ENCODE peak calls at places on chromosomes 5 and 9, in five cellular contexts. U is natural killer cell, G is GM10248, M is heart right ventricle, H is AG09319. B is an unnamed sample.

GRCh38 chr5:108729306-108729645 is 18.4 kb upstream of the FER start:
- DNase-seq in U (no peak), G (no peak), M (no peak), H (no peak), B (no peak)

GRCh38 chr5:151155149-151155776 is 2.3 kb downstream of the ANXA6 start:
- DNase-seq in U (peak), G (no peak), M (no peak), H (no peak), B (no peak)

GRCh38 chr9:123419721-123420559 is 63.9 kb downstream of the CRB2 start:
- DNase-seq in U (no peak), G (no peak), M (no peak), H (no peak), B (no peak)

GRCh38 chr5:149828161-149829011 is 98.3 kb downstream of the PPARGC1B start:
- DNase-seq in U (peak), G (peak), M (peak), H (peak), B (peak)

GRCh38 chr9:35852267-35852815 is 17.9 kb downstream of the OR13J1 start:
- DNase-seq in U (no peak), G (no peak), M (no peak), H (no peak), B (no peak)

GRCh38 chr9:110109331-110110110 is 98.4 kb downstream of the C9orf152 start:
- DNase-seq in U (no peak), G (no peak), M (no peak), H (no peak), B (no peak)

GRCh38 chr5:10582512-10582897 is 18.6 kb downstream of the ANKRD33B start:
- DNase-seq in U (no peak), G (no peak), M (no peak), H (no peak), B (no peak)

GRCh38 chr5:78523314-78524193 is 125.0 kb downstream of the LHFPL2 start:
- DNase-seq in U (no peak), G (no peak), M (no peak), H (no peak), B (no peak)

GRCh38 chr5:121630402-121630801 is 221.3 kb upstream of the FTMT start:
- DNase-seq in U (no peak), G (no peak), M (no peak), H (no peak), B (no peak)

GRCh38 chr9:12463641-12464040 is 229.5 kb upstream of the TYRP1 start:
- DNase-seq in U (no peak), G (no peak), M (no peak), H (no peak), B (no peak)

GRCh38 chr9:113179839-113180238 is 29.0 kb downstream of the SLC31A2 start:
- DNase-seq in U (no peak), G (no peak), M (no peak), H (no peak), B (no peak)

GRCh38 chr5:57816108-57816507 is 333.5 kb upstream of the ACTBL2 start:
- DNase-seq in U (no peak), G (no peak), M (no peak), H (peak), B (no peak)

GRCh38 chr9:121301881-121302286 is 33.9 kb downstream of the GSN start:
- DNase-seq in U (no peak), G (no peak), M (no peak), H (no peak), B (no peak)

GRCh38 chr5:40401281-40401680 is 278.4 kb upstream of the PTGER4 start:
- DNase-seq in U (no peak), G (no peak), M (no peak), H (no peak), B (no peak)

GRCh38 chr5:178118345-178118744 is 5.0 kb downstream of the N4BP3 start:
- DNase-seq in U (no peak), G (no peak), M (no peak), H (no peak), B (no peak)

GRCh38 chr5:147818290-147818689 is 13.2 kb downstream of the SPINK1 start:
- DNase-seq in U (no peak), G (no peak), M (no peak), H (no peak), B (no peak)

GRCh38 chr5:149583394-149583793 is 2.1 kb downstream of the ARHGEF37 start:
- DNase-seq in U (no peak), G (no peak), M (peak), H (no peak), B (no peak)

DNA sequence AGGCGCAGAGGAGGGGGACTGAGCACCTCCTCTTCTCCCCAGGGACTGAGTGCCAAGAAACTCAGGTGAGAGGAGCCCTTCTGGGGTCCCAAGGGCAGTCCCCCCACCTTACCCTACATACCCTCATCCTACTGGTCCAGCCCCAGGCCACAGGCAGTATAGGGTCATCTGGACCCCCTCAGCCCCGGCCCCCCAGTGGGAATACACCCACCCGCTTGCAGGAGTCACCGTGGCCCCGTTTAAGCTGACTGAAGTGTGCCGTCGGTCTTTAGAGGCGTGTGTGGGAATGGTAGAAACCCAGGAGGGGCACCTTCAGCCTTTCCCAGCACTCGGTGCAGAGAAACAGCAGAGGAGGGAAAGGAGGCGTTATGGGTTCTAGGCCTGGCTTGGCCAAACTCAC is 30.8 kb downstream of the COL15A1 start:
- DNase-seq in U (no peak), G (no peak), M (no peak), H (no peak), B (no peak)
- TF ChIP-seq CTCF in U (no peak), G (no peak), M (no peak), H (no peak), B (no peak)

DNA sequence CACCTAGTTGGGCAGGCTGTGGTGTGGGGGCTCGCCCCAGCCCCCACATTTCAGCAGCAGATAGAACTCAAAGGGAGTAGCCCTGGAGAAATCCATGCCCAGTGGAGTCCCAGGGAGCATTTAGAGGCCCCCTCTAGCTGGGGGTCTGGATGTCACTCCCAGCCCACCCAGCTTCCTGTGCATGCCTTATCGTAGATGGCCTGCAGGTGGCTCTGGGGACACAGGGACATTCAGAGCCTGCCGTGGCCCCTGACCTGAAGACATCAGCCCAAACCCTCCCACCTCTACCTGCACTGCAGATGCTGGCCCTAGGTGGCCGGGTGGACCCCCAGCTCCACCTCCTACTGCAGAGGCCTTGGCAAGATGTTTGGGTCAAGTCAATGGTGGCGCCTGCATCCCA is 49.0 kb upstream of the LMX1B start:
- DNase-seq in U (no peak), G (no peak), M (no peak), H (no peak), B (no peak)
- TF ChIP-seq CTCF in U (no peak), G (no peak), M (no peak), H (no peak), B (peak)

DNA sequence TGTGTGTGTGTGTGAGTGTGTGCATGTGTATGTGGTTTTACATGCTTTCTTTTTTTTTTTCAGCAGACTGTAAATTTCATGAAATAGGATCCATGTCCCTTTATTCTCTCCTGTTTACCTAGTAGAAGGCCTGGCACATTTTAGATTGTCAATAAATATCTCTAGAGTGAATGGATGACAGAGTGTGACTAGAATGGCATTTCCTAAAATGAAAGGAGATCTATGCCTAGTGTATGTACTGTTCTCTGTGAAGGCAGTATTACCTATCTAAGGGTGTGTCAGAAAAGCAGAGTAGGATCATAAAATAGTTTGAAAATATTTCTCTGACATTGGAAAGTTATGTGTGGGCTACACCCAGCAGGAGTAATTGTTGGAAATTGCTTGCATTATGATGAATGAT is 1876.0 kb upstream of the C9orf72 start:
- DNase-seq in U (no peak), G (no peak), M (no peak), H (no peak), B (no peak)
- TF ChIP-seq CTCF in U (no peak), G (no peak), M (no peak), H (no peak), B (no peak)

GRCh38 chr9:16371306-16371705 is 499.2 kb downstream of the BNC2 start:
- DNase-seq in U (no peak), G (no peak), M (no peak), H (no peak), B (no peak)
- TF ChIP-seq CTCF in U (no peak), G (no peak), M (no peak), H (no peak), B (no peak)

GRCh38 chr5:1214163-1214935 is 10.8 kb upstream of the SLC6A18 start:
- DNase-seq in U (no peak), G (no peak), M (no peak), H (no peak), B (no peak)

GRCh38 chr5:1211701-1212100 is 10.3 kb downstream of the SLC6A19 start:
- DNase-seq in U (no peak), G (no peak), M (no peak), H (no peak), B (no peak)

GRCh38 chr5:1212271-1212670 is 10.9 kb downstream of the SLC6A19 start:
- DNase-seq in U (no peak), G (no peak), M (no peak), H (no peak), B (no peak)

GRCh38 chr5:1213508-1214162 is 11.5 kb upstream of the SLC6A18 start:
- DNase-seq in U (no peak), G (no peak), M (no peak), H (no peak), B (no peak)

DNA sequence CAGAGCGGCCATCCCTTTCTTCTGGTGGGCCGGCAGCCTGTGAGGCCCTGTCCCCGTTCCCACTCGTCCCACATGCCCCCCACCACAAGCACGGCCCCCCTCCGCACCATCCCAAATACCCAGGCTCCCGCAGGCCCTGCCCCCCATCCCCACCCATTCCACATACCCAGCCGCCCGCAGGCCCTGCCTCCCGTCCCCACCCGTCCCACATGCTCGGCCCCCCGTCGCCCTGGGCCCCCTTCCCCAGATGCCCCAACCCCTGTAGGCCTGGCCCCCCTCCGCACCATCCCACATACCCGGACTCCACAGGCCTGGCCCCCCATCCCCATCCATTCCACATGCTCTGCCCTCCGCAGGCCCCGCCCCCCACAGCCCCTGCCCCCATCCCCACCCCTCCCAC is 11.5 kb downstream of the SLC6A19 start:
- DNase-seq in U (no peak), G (no peak), M (no peak), H (no peak), B (no peak)
- TF ChIP-seq CTCF in U (no peak), G (no peak), M (no peak), H (no peak), B (no peak)

DNA sequence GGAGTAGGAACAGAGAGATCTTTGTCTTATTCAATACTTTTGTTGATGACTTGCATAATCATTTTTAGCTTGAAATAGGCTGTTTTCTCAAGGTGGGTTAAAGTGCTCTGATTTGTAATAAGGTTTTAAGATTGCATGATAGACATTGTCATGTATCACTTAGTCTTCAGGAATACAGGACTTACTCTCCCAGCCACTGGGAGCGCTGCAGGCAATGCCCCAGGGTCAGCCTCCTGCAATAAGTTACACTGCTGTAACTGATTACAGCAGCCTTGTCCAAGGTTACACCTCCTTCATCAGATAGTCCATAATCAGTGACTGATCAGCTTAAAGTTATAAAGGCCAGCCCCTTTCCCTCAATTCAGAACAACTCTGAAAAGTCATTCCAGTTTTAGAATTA is 218.6 kb downstream of the ESM1 start:
- DNase-seq in U (no peak), G (no peak), M (no peak), H (no peak), B (no peak)
- TF ChIP-seq CTCF in U (no peak), G (no peak), M (no peak), H (no peak), B (peak)

GRCh38 chr5:100311811-100312210 is 223.4 kb upstream of the FAM174A start:
- DNase-seq in U (no peak), G (no peak), M (no peak), H (no peak), B (no peak)
- TF ChIP-seq CTCF in U (no peak), G (peak), M (no peak), H (no peak), B (peak)

DNA sequence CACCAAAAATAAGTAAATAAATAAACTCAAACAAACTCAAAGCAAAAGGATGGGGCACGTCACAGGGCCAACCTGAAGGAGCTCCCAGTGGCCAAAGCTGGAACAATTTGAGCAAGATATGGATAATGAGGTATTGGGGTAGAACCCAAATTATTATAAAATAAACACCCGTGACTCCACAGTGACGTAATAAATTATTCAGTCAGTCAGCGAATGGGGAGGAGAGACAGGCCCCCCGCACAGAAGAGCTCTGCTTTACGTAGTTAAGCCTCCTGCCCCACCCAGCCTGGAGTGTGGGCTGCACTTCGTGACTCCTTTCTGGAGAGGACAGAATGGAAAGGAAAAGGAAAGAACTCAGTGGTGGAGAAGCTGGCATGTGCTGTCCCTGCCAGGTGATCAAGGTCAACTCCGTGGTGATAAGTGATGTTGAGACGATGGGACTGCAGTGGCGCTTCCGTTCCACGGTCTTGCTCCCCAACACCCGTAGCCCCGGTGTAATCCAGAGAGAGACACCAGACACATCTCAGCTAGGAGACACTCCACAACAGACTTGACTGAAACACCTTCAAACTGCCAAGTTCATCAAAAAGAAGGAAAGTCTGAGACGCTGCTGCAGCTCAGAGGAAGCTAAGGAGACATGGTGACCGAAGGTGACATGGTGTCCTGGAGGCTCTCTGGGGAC is 83.3 kb upstream of the COL5A1 start:
- DNase-seq in U (no peak), G (no peak), M (no peak), H (no peak), B (peak)
- TF ChIP-seq CTCF in U (no peak), G (no peak), M (no peak), H (no peak), B (peak)

DNA sequence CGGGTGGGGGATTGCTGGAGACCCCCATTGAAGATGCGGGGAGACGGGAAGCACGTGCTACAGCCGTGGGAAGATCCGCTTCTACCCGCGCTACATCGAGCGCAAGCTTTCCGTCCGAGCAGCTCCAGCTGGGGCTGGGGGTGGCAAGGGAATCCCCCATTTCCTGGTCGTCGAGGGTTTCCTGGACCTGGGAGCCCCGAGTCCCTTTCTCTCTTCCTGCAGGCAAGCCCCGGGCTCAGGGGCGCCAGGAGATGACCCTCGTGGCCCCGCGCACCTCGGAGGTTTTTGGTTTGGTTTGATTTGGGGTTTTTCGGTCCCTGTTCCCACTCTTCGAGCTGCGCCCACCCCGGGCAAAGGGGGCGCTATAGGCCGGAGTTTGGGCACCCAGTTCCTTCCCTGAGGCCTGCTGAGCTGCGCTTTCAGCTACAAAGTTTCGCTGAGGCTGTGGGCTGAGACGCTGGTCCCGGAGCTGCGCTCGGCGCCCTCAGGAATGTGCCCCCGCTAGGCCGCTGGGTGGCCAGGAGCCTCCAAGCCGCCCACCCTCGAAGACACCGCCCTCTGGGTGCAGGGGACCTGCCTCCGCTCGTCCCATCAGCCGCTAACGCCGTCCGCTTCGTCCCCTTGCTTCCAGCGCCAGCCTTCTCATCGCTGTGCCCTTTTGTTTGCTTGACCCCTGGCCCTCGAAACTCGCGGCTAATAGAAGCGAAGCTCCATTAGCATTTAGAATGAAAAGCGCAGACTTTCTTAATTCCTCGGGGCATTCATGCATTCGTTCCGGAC is 2.9 kb downstream of the NR4A3 start:
- DNase-seq in U (peak), G (peak), M (peak), H (no peak), B (peak)
- TF ChIP-seq CTCF in U (peak), G (peak), M (peak), H (peak), B (peak)

DNA sequence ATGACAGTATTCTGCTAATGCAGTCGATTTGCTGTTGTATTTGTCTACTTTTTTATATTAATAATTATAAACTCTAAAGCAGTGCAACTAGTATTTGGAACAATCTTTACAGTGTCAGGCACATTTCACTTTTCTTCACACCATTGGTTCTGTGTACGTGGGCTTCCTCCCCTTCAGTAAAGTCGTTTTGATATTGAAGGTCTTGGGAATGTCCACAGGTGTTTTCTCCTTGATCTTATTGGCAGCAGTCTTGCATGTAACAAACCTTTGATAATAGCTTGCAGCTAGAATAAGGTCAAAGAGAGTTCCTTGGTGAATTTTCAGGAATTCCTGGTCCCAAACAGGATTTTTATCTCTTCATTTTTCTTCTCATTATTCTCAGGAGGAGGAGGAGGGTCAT is 12.2 kb downstream of the DDX4 start:
- DNase-seq in U (no peak), G (no peak), M (no peak), H (no peak), B (no peak)
- TF ChIP-seq CTCF in U (no peak), G (no peak), M (no peak), H (no peak), B (no peak)

B was measured in type B pancreatic cell.